ENCODE peak calls at places on chromosome 21, in six cellular contexts. One of them, this sample, is unnamed.

GRCh38 chr21:15039607-15040299 is 25.0 kb downstream of the NRIP1 start:
- DNase-seq in foreskin keratinocyte: no peak
- DNase-seq in GM12865: no peak
- DNase-seq in left lung: no peak
- DNase-seq in esophagus muscularis mucosa: no peak
- DNase-seq in PC-9: no peak
- DNase-seq in this sample: no peak

GRCh38 chr21:35057428-35057827 is 8.3 kb upstream of the RUNX1 start:
- DNase-seq in foreskin keratinocyte: no peak
- DNase-seq in GM12865: peak
- DNase-seq in left lung: no peak
- DNase-seq in esophagus muscularis mucosa: no peak
- DNase-seq in PC-9: no peak
- DNase-seq in this sample: no peak

GRCh38 chr21:31945576-31945975 is 72.8 kb downstream of the HUNK start:
- DNase-seq in foreskin keratinocyte: no peak
- DNase-seq in GM12865: no peak
- DNase-seq in left lung: no peak
- DNase-seq in esophagus muscularis mucosa: no peak
- DNase-seq in PC-9: no peak
- DNase-seq in this sample: no peak

GRCh38 chr21:39891111-39891510 is 23.9 kb downstream of the PCP4 start:
- DNase-seq in foreskin keratinocyte: no peak
- DNase-seq in GM12865: no peak
- DNase-seq in left lung: no peak
- DNase-seq in esophagus muscularis mucosa: no peak
- DNase-seq in PC-9: no peak
- DNase-seq in this sample: no peak

GRCh38 chr21:42366292-42367010 is at the start of gene TFF1:
- DNase-seq in foreskin keratinocyte: no peak
- DNase-seq in GM12865: no peak
- DNase-seq in left lung: no peak
- DNase-seq in esophagus muscularis mucosa: no peak
- DNase-seq in PC-9: peak
- DNase-seq in this sample: no peak

GRCh38 chr21:27425574-27425973 is 458.7 kb upstream of the ADAMTS5 start:
- DNase-seq in foreskin keratinocyte: peak
- DNase-seq in GM12865: no peak
- DNase-seq in left lung: no peak
- DNase-seq in esophagus muscularis mucosa: no peak
- DNase-seq in PC-9: no peak
- DNase-seq in this sample: no peak

GRCh38 chr21:46667735-46668380 is 32.4 kb downstream of the PRMT2 start:
- DNase-seq in foreskin keratinocyte: peak
- DNase-seq in GM12865: peak
- DNase-seq in left lung: no peak
- DNase-seq in esophagus muscularis mucosa: no peak
- DNase-seq in PC-9: peak
- DNase-seq in this sample: peak

GRCh38 chr21:36704281-36704957 is 5.5 kb downstream of the SIM2 start:
- DNase-seq in foreskin keratinocyte: no peak
- DNase-seq in GM12865: no peak
- DNase-seq in left lung: no peak
- DNase-seq in esophagus muscularis mucosa: no peak
- DNase-seq in PC-9: no peak
- DNase-seq in this sample: peak

GRCh38 chr21:33013618-33014017 is 12.1 kb upstream of the OLIG2 start:
- DNase-seq in foreskin keratinocyte: no peak
- DNase-seq in GM12865: no peak
- DNase-seq in left lung: no peak
- DNase-seq in esophagus muscularis mucosa: no peak
- DNase-seq in PC-9: no peak
- DNase-seq in this sample: no peak

GRCh38 chr21:17463441-17463840 is 49.4 kb upstream of the CXADR start:
- DNase-seq in foreskin keratinocyte: peak
- DNase-seq in GM12865: no peak
- DNase-seq in left lung: no peak
- DNase-seq in esophagus muscularis mucosa: no peak
- DNase-seq in PC-9: no peak
- DNase-seq in this sample: no peak

GRCh38 chr21:31710586-31710985 is 21.3 kb downstream of the SCAF4 start:
- DNase-seq in foreskin keratinocyte: no peak
- DNase-seq in GM12865: no peak
- DNase-seq in left lung: no peak
- DNase-seq in esophagus muscularis mucosa: no peak
- DNase-seq in PC-9: no peak
- DNase-seq in this sample: no peak

GRCh38 chr21:16535100-16535418 is 805.3 kb downstream of the USP25 start:
- DNase-seq in foreskin keratinocyte: peak
- DNase-seq in GM12865: no peak
- DNase-seq in left lung: peak
- DNase-seq in esophagus muscularis mucosa: peak
- DNase-seq in PC-9: no peak
- DNase-seq in this sample: no peak

GRCh38 chr21:15054606-15055239 is 10.1 kb downstream of the NRIP1 start:
- DNase-seq in foreskin keratinocyte: no peak
- DNase-seq in GM12865: no peak
- DNase-seq in left lung: no peak
- DNase-seq in esophagus muscularis mucosa: no peak
- DNase-seq in PC-9: no peak
- DNase-seq in this sample: no peak

GRCh38 chr21:35020446-35020845 is 28.7 kb downstream of the RUNX1 start:
- DNase-seq in foreskin keratinocyte: no peak
- DNase-seq in GM12865: no peak
- DNase-seq in left lung: no peak
- DNase-seq in esophagus muscularis mucosa: no peak
- DNase-seq in PC-9: no peak
- DNase-seq in this sample: no peak

GRCh38 chr21:43734830-43735229 is 15.9 kb downstream of the PDXK start:
- DNase-seq in foreskin keratinocyte: no peak
- DNase-seq in GM12865: no peak
- DNase-seq in left lung: peak
- DNase-seq in esophagus muscularis mucosa: no peak
- DNase-seq in PC-9: no peak
- DNase-seq in this sample: no peak

GRCh38 chr21:39186676-39187075 is 3.4 kb upstream of the PSMG1 start:
- DNase-seq in foreskin keratinocyte: peak
- DNase-seq in GM12865: no peak
- DNase-seq in left lung: no peak
- DNase-seq in esophagus muscularis mucosa: no peak
- DNase-seq in PC-9: no peak
- DNase-seq in this sample: no peak

GRCh38 chr21:46048926-46049889 is 48.7 kb upstream of the COL6A2 start:
- DNase-seq in foreskin keratinocyte: peak
- DNase-seq in GM12865: no peak
- DNase-seq in left lung: peak
- DNase-seq in esophagus muscularis mucosa: peak
- DNase-seq in PC-9: peak
- DNase-seq in this sample: no peak

GRCh38 chr21:37073417-37074194 is 552 bp downstream of the TTC3 start:
- DNase-seq in foreskin keratinocyte: peak
- DNase-seq in GM12865: peak
- DNase-seq in left lung: peak
- DNase-seq in esophagus muscularis mucosa: no peak
- DNase-seq in PC-9: no peak
- DNase-seq in this sample: peak

GRCh38 chr21:33325222-33326067 is 675 bp downstream of the IFNAR1 start:
- DNase-seq in foreskin keratinocyte: peak
- DNase-seq in GM12865: peak
- DNase-seq in left lung: peak
- DNase-seq in esophagus muscularis mucosa: peak
- DNase-seq in PC-9: peak
- DNase-seq in this sample: peak

GRCh38 chr21:43305336-43305665 is 121.6 kb downstream of the SIK1 start:
- DNase-seq in foreskin keratinocyte: no peak
- DNase-seq in GM12865: no peak
- DNase-seq in left lung: no peak
- DNase-seq in esophagus muscularis mucosa: no peak
- DNase-seq in PC-9: no peak
- DNase-seq in this sample: no peak

GRCh38 chr21:42525228-42525604 is 11.6 kb downstream of the SLC37A1 start:
- DNase-seq in foreskin keratinocyte: no peak
- DNase-seq in GM12865: peak
- DNase-seq in left lung: peak
- DNase-seq in esophagus muscularis mucosa: no peak
- DNase-seq in PC-9: no peak
- DNase-seq in this sample: peak

GRCh38 chr21:41135715-41136114 is 32.2 kb upstream of the BACE2 start:
- DNase-seq in foreskin keratinocyte: no peak
- DNase-seq in GM12865: no peak
- DNase-seq in left lung: no peak
- DNase-seq in esophagus muscularis mucosa: no peak
- DNase-seq in PC-9: no peak
- DNase-seq in this sample: no peak

GRCh38 chr21:41130883-41131282 is 37.1 kb upstream of the BACE2 start:
- DNase-seq in foreskin keratinocyte: no peak
- DNase-seq in GM12865: no peak
- DNase-seq in left lung: no peak
- DNase-seq in esophagus muscularis mucosa: no peak
- DNase-seq in PC-9: no peak
- DNase-seq in this sample: no peak

GRCh38 chr21:41137401-41137800 is 30.6 kb upstream of the BACE2 start:
- DNase-seq in foreskin keratinocyte: no peak
- DNase-seq in GM12865: no peak
- DNase-seq in left lung: no peak
- DNase-seq in esophagus muscularis mucosa: no peak
- DNase-seq in PC-9: no peak
- DNase-seq in this sample: no peak

GRCh38 chr21:41136286-41136685 is 31.7 kb upstream of the BACE2 start:
- DNase-seq in foreskin keratinocyte: no peak
- DNase-seq in GM12865: no peak
- DNase-seq in left lung: no peak
- DNase-seq in esophagus muscularis mucosa: no peak
- DNase-seq in PC-9: no peak
- DNase-seq in this sample: no peak

DNA sequence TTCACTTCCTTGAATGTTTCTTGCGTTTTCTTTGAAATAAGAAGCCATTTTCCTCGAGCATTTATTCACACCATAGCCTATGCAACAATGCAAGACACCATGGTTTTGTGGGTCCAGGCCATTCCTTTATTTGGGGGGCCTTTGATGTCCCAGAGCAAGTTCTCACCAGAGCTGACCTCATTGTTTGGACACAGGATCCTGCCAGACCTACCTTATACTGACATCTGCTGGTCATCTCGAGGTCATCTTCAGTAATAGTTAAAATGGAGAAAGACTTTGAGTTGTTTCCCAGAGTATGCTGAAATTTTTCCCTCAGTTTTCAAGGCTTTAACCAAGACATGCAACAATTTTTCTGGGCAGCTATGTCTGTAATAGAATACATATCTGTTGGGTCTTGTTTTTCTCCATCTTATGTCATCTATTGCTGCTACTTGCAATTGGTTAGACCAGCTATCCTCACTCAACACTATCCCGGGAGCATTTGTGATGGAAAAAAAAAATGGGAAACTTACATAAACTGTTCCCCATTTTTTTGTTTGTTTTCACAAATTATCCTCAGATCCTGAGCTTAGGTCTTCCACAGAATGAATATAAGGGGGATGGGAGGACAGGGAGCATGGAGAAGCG is 34.0 kb upstream of the BACE2 start:
- DNase-seq in foreskin keratinocyte: no peak
- DNase-seq in GM12865: peak
- DNase-seq in left lung: no peak
- DNase-seq in esophagus muscularis mucosa: no peak
- DNase-seq in PC-9: no peak
- DNase-seq in this sample: peak
- TF ChIP-seq CTCF in foreskin keratinocyte: peak
- TF ChIP-seq CTCF in GM12865: peak
- TF ChIP-seq CTCF in left lung: peak
- TF ChIP-seq CTCF in esophagus muscularis mucosa: peak
- TF ChIP-seq CTCF in PC-9: peak
- TF ChIP-seq CTCF in this sample: peak

DNA sequence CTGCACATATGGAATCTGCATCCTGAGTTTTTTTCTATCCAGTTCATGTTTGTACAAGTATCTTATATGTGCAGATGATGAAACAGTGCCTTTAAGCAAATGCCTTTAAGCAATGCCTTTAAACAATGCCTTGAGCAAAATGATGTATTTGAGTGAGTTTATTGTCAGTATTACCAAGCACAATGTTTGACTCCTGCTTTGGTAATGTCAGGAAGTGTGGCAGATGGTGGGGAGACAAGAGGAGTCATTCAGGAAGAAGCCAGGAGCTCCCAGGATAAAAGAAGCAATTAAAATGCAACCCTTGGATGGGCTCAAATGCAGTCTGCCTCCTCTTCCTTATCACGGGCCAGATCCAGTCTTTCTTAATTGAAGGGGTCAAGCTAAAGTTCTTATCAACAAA is 108.7 kb upstream of the KCNJ15 start:
- DNase-seq in foreskin keratinocyte: peak
- DNase-seq in GM12865: no peak
- DNase-seq in left lung: no peak
- DNase-seq in esophagus muscularis mucosa: no peak
- DNase-seq in PC-9: no peak
- DNase-seq in this sample: no peak
- TF ChIP-seq CTCF in foreskin keratinocyte: no peak
- TF ChIP-seq CTCF in GM12865: no peak
- TF ChIP-seq CTCF in left lung: no peak
- TF ChIP-seq CTCF in esophagus muscularis mucosa: no peak
- TF ChIP-seq CTCF in PC-9: no peak
- TF ChIP-seq CTCF in this sample: no peak

DNA sequence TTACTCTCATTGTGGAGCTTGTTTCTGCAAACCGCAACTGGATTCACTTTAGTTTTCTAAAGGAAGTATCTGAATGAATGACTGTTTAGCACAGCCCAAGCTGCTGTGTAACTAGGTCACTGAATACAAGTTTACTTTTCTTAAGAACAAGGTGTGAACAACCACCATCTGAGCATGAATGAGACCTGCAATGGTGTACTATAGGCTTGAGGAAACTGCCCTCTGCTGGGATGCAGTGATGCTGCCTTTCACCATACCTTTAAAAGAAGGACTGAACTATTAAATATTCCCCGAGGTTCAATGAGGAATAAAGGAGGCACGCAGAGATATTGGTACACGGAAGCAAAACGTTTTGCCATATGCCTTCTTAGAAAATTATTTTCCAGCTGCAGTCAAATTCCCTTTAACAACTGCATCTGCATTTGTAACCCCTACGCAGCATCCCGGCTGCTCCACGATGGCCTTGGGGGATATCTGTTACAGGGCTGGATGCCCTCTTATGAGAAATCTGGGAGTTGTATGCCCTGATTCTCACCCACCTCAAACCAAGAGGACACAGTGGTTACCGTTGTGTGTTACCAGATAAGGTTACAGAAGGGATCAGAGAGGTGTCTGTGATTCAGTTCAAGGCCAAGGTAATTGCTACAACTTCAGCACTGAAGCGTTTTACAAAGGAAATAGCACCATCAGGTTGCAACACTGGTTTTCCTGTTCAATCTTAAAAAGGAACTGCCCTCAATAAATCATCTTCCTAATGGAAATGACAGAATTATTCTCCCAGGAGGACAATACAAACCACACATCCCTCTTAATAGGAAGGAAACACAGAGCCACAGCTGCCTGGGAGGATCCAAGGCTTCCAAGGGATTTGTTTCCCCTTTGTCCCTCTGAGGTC is 470.5 kb downstream of the LTN1 start:
- DNase-seq in foreskin keratinocyte: no peak
- DNase-seq in GM12865: peak
- DNase-seq in left lung: no peak
- DNase-seq in esophagus muscularis mucosa: no peak
- DNase-seq in PC-9: no peak
- DNase-seq in this sample: no peak
- TF ChIP-seq CTCF in foreskin keratinocyte: peak
- TF ChIP-seq CTCF in GM12865: peak
- TF ChIP-seq CTCF in left lung: no peak
- TF ChIP-seq CTCF in esophagus muscularis mucosa: no peak
- TF ChIP-seq CTCF in PC-9: no peak
- TF ChIP-seq CTCF in this sample: peak

GRCh38 chr21:25561668-25562641 is 45.3 kb downstream of the MRPL39 start:
- DNase-seq in foreskin keratinocyte: no peak
- DNase-seq in GM12865: peak
- DNase-seq in left lung: peak
- DNase-seq in esophagus muscularis mucosa: no peak
- DNase-seq in PC-9: no peak
- DNase-seq in this sample: peak
- TF ChIP-seq CTCF in foreskin keratinocyte: peak
- TF ChIP-seq CTCF in GM12865: peak
- TF ChIP-seq CTCF in left lung: no peak
- TF ChIP-seq CTCF in esophagus muscularis mucosa: no peak
- TF ChIP-seq CTCF in PC-9: no peak
- TF ChIP-seq CTCF in this sample: no peak

This sample was measured in GM20000.